ENCODE peak calls at places on chromosomes 13 and 19, in six cellular contexts. V is stimulated activated CD8-positive, alpha-beta memory T cell treated with anti-CD3 and anti-CD28 coated beads, Interleukin-7, amount 100 ng/mL, for 4 hours; S is substantia nigra; Y is epithelial cell of esophagus; M is DMS153; B is mesothelial cell of epicardium. C is an unnamed sample.

GRCh38 chr13:40362502-40362901 is 303.9 kb downstream of the FOXO1 start:
- DNase-seq in V (no peak), M (no peak), S (no peak), Y (no peak), B (no peak), C (no peak)

GRCh38 chr19:41925208-41926003 is 2.8 kb downstream of the ERFL start:
- DNase-seq in Y (no peak), S (no peak), V (no peak), B (no peak), M (no peak), C (no peak)

GRCh38 chr19:47542030-47542475 is 27.2 kb upstream of the NAPA start:
- DNase-seq in S (no peak), V (no peak), M (no peak), B (no peak), Y (no peak), C (no peak)

GRCh38 chr13:26456578-26457119 is 100.8 kb upstream of the WASF3 start:
- DNase-seq in B (no peak), M (no peak), S (no peak), V (no peak), Y (no peak), C (no peak)

GRCh38 chr19:53977991-53978731 is 13.3 kb upstream of the CACNG6 start:
- DNase-seq in M (no peak), Y (peak), B (peak), S (peak), V (no peak), C (no peak)

GRCh38 chr13:35988648-35989081 is 142.5 kb downstream of the DCLK1 start:
- DNase-seq in M (no peak), V (no peak), Y (no peak), S (no peak), B (no peak), C (no peak)

GRCh38 chr13:112725346-112726017 is 35.6 kb downstream of the ATP11A start:
- DNase-seq in B (no peak), Y (peak), V (no peak), M (peak), S (no peak), C (peak)

GRCh38 chr19:1104452-1105216 is 840 bp downstream of the GPX4 start:
- DNase-seq in S (no peak), M (no peak), Y (peak), V (peak), B (peak), C (peak)

GRCh38 chr19:8304841-8305621 is 3.1 kb downstream of the CD320 start:
- DNase-seq in S (no peak), M (no peak), Y (no peak), V (no peak), B (peak), C (no peak)